ENCODE peak calls at places on chromosomes 11 and 22, in five cellular contexts. E is mesenteric fat pad; S is Right ventricle myocardium superior; I is activated CD8-positive, alpha-beta memory T cell treated with anti-CD3 and anti-CD28 coated beads, Interleukin-2, amount 50 U/mL, for 48 hours; G is brain microvascular endothelial cell. V is an unnamed sample.

GRCh38 chr11:2143652-2144548 is 4.7 kb upstream of the IGF2 start:
- DNase-seq in S (no peak), I (no peak), G (no peak), E (no peak), V (no peak)

GRCh38 chr11:45913942-45914635 is 3.6 kb downstream of the PEX16 start:
- DNase-seq in G (no peak), E (no peak), S (no peak), I (no peak), V (no peak)

GRCh38 chr22:25057013-25057881 is 104.7 kb downstream of the KIAA1671 start:
- DNase-seq in E (no peak), I (peak; percentile 97), S (peak; percentile 78), G (peak; percentile 43), V (peak; percentile 34)

GRCh38 chr22:32710896-32711295 is 90.6 kb upstream of the TIMP3 start:
- DNase-seq in I (no peak), G (no peak), S (no peak), E (no peak), V (no peak)

GRCh38 chr11:10480026-10480425 is 25.0 kb downstream of the AMPD3 start:
- DNase-seq in E (peak; percentile 67), S (no peak), I (no peak), G (no peak), V (no peak)

GRCh38 chr11:128135451-128135850 is 451.9 kb downstream of the ETS1 start:
- DNase-seq in E (no peak), S (no peak), G (no peak), I (no peak), V (no peak)

GRCh38 chr11:79390923-79391322 is 49.9 kb downstream of the TENM4 start:
- DNase-seq in E (no peak), I (no peak), S (no peak), G (no peak), V (no peak)

GRCh38 chr22:19354201-19354600 is 62.7 kb upstream of the CLTCL1 start:
- DNase-seq in G (no peak), E (no peak), S (no peak), I (no peak), V (no peak)

GRCh38 chr22:25716637-25717036 is 25.4 kb upstream of the MYO18B start:
- DNase-seq in S (no peak), E (no peak), G (no peak), I (no peak), V (no peak)

GRCh38 chr11:127054153-127054552 is 53.6 kb upstream of the KIRREL3 start:
- DNase-seq in E (no peak), G (no peak), I (no peak), S (no peak), V (no peak)

V was measured in T-helper 1 cell.